ENCODE peak calls at places on chromosomes 11 and 22, in seven cellular contexts. One of them, this sample, is unnamed.

GRCh38 chr11:125481531-125481930 is 14.5 kb downstream of the FEZ1 start:
- DNase-seq in caudate nucleus: peak
- DNase-seq in stimulated activated naive CD8-positive, alpha-beta T cell treated with anti-CD3 and anti-CD28 coated beads, Interleukin-15, amount 100 ng/mL, for 72 hours: no peak
- DNase-seq in RPMI8226: no peak
- DNase-seq in AG09319: no peak
- DNase-seq in fibroblast of mammary gland: no peak
- DNase-seq in NCI-H2107: no peak
- DNase-seq in this sample: no peak

GRCh38 chr22:42399315-42400271 is 32.6 kb downstream of the NFAM1 start:
- DNase-seq in caudate nucleus: no peak
- DNase-seq in stimulated activated naive CD8-positive, alpha-beta T cell treated with anti-CD3 and anti-CD28 coated beads, Interleukin-15, amount 100 ng/mL, for 72 hours: no peak
- DNase-seq in RPMI8226: peak
- DNase-seq in AG09319: no peak
- DNase-seq in fibroblast of mammary gland: no peak
- DNase-seq in NCI-H2107: peak
- DNase-seq in this sample: no peak

GRCh38 chr11:60428517-60428916 is 855 bp upstream of the MS4A5 start:
- DNase-seq in caudate nucleus: no peak
- DNase-seq in stimulated activated naive CD8-positive, alpha-beta T cell treated with anti-CD3 and anti-CD28 coated beads, Interleukin-15, amount 100 ng/mL, for 72 hours: no peak
- DNase-seq in RPMI8226: peak
- DNase-seq in AG09319: no peak
- DNase-seq in fibroblast of mammary gland: no peak
- DNase-seq in NCI-H2107: no peak
- DNase-seq in this sample: no peak

GRCh38 chr11:33344611-33345010 is 87.4 kb downstream of the HIPK3 start:
- DNase-seq in caudate nucleus: no peak
- DNase-seq in stimulated activated naive CD8-positive, alpha-beta T cell treated with anti-CD3 and anti-CD28 coated beads, Interleukin-15, amount 100 ng/mL, for 72 hours: no peak
- DNase-seq in RPMI8226: no peak
- DNase-seq in AG09319: no peak
- DNase-seq in fibroblast of mammary gland: peak
- DNase-seq in NCI-H2107: no peak
- DNase-seq in this sample: no peak

GRCh38 chr11:10413268-10413667 is 41.8 kb upstream of the AMPD3 start:
- DNase-seq in caudate nucleus: peak
- DNase-seq in stimulated activated naive CD8-positive, alpha-beta T cell treated with anti-CD3 and anti-CD28 coated beads, Interleukin-15, amount 100 ng/mL, for 72 hours: peak
- DNase-seq in RPMI8226: peak
- DNase-seq in AG09319: no peak
- DNase-seq in fibroblast of mammary gland: no peak
- DNase-seq in NCI-H2107: no peak
- DNase-seq in this sample: no peak

GRCh38 chr11:78082146-78082545 is 2.5 kb upstream of the NDUFC2 start:
- DNase-seq in caudate nucleus: no peak
- DNase-seq in stimulated activated naive CD8-positive, alpha-beta T cell treated with anti-CD3 and anti-CD28 coated beads, Interleukin-15, amount 100 ng/mL, for 72 hours: no peak
- DNase-seq in RPMI8226: no peak
- DNase-seq in AG09319: no peak
- DNase-seq in fibroblast of mammary gland: no peak
- DNase-seq in NCI-H2107: no peak
- DNase-seq in this sample: no peak

GRCh38 chr11:14645985-14646900 is 2.6 kb downstream of the PDE3B start:
- DNase-seq in caudate nucleus: no peak
- DNase-seq in stimulated activated naive CD8-positive, alpha-beta T cell treated with anti-CD3 and anti-CD28 coated beads, Interleukin-15, amount 100 ng/mL, for 72 hours: peak
- DNase-seq in RPMI8226: peak
- DNase-seq in AG09319: no peak
- DNase-seq in fibroblast of mammary gland: no peak
- DNase-seq in NCI-H2107: no peak
- DNase-seq in this sample: no peak

GRCh38 chr11:61787928-61788491 is 4.4 kb downstream of the TMEM258 start:
- DNase-seq in caudate nucleus: peak
- DNase-seq in stimulated activated naive CD8-positive, alpha-beta T cell treated with anti-CD3 and anti-CD28 coated beads, Interleukin-15, amount 100 ng/mL, for 72 hours: no peak
- DNase-seq in RPMI8226: peak
- DNase-seq in AG09319: no peak
- DNase-seq in fibroblast of mammary gland: peak
- DNase-seq in NCI-H2107: no peak
- DNase-seq in this sample: no peak

GRCh38 chr22:35777335-35777975 is 59.8 kb downstream of the APOL5 start:
- DNase-seq in caudate nucleus: no peak
- DNase-seq in stimulated activated naive CD8-positive, alpha-beta T cell treated with anti-CD3 and anti-CD28 coated beads, Interleukin-15, amount 100 ng/mL, for 72 hours: no peak
- DNase-seq in RPMI8226: no peak
- DNase-seq in AG09319: no peak
- DNase-seq in fibroblast of mammary gland: peak
- DNase-seq in NCI-H2107: no peak
- DNase-seq in this sample: no peak

This sample was measured in brain pericyte.